ENCODE peak calls at places on chromosome 17, in four cellular contexts. V is PC-3, D is testis, X is A549. F is an unnamed sample.

GRCh38 chr17:31568140-31568938 is 176.9 kb downstream of the RAB11FIP4 start:
- DNase-seq in V (no peak), D (no peak), X (no peak), F (no peak)

GRCh38 chr17:36443777-36444176 is 42.7 kb upstream of the ZNHIT3 start:
- DNase-seq in V (no peak), D (no peak), X (no peak), F (no peak)

GRCh38 chr17:76597156-76598003 is 11.7 kb upstream of the ST6GALNAC2 start:
- DNase-seq in V (peak; percentile 42), D (peak; percentile 46), X (no peak), F (no peak)

GRCh38 chr17:82823004-82823403 is 16.8 kb downstream of the ZNF750 start:
- DNase-seq in V (no peak), D (no peak), X (no peak), F (no peak)

GRCh38 chr17:18158022-18158600 is 25.5 kb upstream of the ALKBH5 start:
- DNase-seq in V (peak; percentile 85), D (peak; percentile 95), X (peak; percentile 84), F (peak; percentile 92)

GRCh38 chr17:36544049-36544319 is 735 bp upstream of the GGNBP2 start:
- DNase-seq in V (peak; percentile 39), D (peak; percentile 70), X (peak; percentile 72), F (peak; percentile 42)

GRCh38 chr17:69141802-69142472 is at the start of gene ABCA6:
- DNase-seq in V (no peak), D (no peak), X (no peak), F (no peak)

GRCh38 chr17:31629696-31630470 is 229.2 kb downstream of the COPRS start:
- DNase-seq in V (no peak), D (no peak), X (no peak), F (no peak)

GRCh38 chr17:5042152-5043022 is 7.2 kb upstream of the SLC52A1 start:
- DNase-seq in V (no peak), D (no peak), X (no peak), F (no peak)

GRCh38 chr17:35257080-35257701 is 14.3 kb downstream of the SLFN5 start:
- DNase-seq in V (peak; percentile 90), D (no peak), X (peak; percentile 89), F (no peak)

GRCh38 chr17:14144513-14144912 is 75.2 kb downstream of the COX10 start:
- DNase-seq in V (no peak), D (no peak), X (no peak), F (no peak)

GRCh38 chr17:77118251-77118928 is 22.4 kb upstream of the SEC14L1 start:
- DNase-seq in V (no peak), D (no peak), X (no peak), F (no peak)

GRCh38 chr17:27978689-27979175 is 63.7 kb upstream of the NLK start:
- DNase-seq in V (peak; percentile 23), D (no peak), X (no peak), F (no peak)

GRCh38 chr17:83071966-83072562 is 7.3 kb upstream of the METRNL start:
- DNase-seq in V (no peak), D (no peak), X (no peak), F (no peak)

GRCh38 chr17:78879679-78880186 is 23.3 kb downstream of the CEP295NL start:
- DNase-seq in V (no peak), D (peak; percentile 66), X (no peak), F (no peak)

GRCh38 chr17:76171701-76172100 is 30.7 kb upstream of the FOXJ1 start:
- DNase-seq in V (no peak), D (no peak), X (no peak), F (no peak)

GRCh38 chr17:34895388-34895787 is 65.9 kb downstream of the CCT6B start:
- DNase-seq in V (no peak), D (no peak), X (no peak), F (no peak)

GRCh38 chr17:28344011-28344410 is 8.4 kb downstream of the TNFAIP1 start:
- DNase-seq in V (no peak), D (no peak), X (no peak), F (no peak)

GRCh38 chr17:13353590-13353989 is 248.1 kb downstream of the HS3ST3A1 start:
- DNase-seq in V (no peak), D (no peak), X (no peak), F (no peak)

GRCh38 chr17:74296548-74296936 is 22.5 kb downstream of the DNAI2 start:
- DNase-seq in V (peak; percentile 67), D (peak; percentile 94), X (peak; percentile 73), F (no peak)

GRCh38 chr17:58006924-58007780 is at the start of gene SRSF1:
- DNase-seq in V (peak; percentile 99), D (peak; percentile 97), X (peak; percentile 99), F (peak; percentile 96)

GRCh38 chr17:58004060-58004459 is 3.0 kb downstream of the SRSF1 start:
- DNase-seq in V (no peak), D (no peak), X (no peak), F (no peak)

GRCh38 chr17:58005728-58006562 is 1.1 kb downstream of the SRSF1 start:
- DNase-seq in V (no peak), D (no peak), X (no peak), F (no peak)

GRCh38 chr17:58006563-58006923 is 503 bp downstream of the SRSF1 start:
- DNase-seq in V (peak; percentile 74), D (peak; percentile 93), X (peak; percentile 87), F (peak; percentile 42)

GRCh38 chr17:58005031-58005727 is 1.9 kb downstream of the SRSF1 start:
- DNase-seq in V (no peak), D (no peak), X (peak; percentile 57), F (no peak)
- TF ChIP-seq CTCF in V (peak; percentile 38), D (no peak), X (no peak), F (no peak)

DNA sequence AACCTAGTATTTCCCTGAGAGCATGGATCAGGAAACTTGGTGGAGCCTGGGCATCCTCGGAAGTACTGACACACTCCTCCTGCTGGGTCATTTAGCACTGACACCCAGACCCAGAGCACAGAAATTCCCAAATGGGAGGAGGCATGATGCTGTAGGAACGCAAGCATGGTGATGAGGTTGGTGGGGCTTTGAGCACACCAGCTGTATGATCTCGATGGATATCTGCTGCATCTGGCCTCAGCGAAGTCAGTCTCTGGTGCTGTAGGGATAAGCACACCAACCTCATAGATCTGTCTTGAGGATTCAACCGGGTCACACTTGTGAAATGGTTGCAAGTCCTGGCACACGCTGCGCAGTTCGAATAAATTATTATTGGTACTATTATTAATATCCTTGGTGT is 52.5 kb downstream of the SHISA6 start:
- DNase-seq in V (no peak), D (no peak), X (no peak), F (no peak)
- TF ChIP-seq CTCF in V (no peak), D (no peak), X (no peak), F (no peak)

DNA sequence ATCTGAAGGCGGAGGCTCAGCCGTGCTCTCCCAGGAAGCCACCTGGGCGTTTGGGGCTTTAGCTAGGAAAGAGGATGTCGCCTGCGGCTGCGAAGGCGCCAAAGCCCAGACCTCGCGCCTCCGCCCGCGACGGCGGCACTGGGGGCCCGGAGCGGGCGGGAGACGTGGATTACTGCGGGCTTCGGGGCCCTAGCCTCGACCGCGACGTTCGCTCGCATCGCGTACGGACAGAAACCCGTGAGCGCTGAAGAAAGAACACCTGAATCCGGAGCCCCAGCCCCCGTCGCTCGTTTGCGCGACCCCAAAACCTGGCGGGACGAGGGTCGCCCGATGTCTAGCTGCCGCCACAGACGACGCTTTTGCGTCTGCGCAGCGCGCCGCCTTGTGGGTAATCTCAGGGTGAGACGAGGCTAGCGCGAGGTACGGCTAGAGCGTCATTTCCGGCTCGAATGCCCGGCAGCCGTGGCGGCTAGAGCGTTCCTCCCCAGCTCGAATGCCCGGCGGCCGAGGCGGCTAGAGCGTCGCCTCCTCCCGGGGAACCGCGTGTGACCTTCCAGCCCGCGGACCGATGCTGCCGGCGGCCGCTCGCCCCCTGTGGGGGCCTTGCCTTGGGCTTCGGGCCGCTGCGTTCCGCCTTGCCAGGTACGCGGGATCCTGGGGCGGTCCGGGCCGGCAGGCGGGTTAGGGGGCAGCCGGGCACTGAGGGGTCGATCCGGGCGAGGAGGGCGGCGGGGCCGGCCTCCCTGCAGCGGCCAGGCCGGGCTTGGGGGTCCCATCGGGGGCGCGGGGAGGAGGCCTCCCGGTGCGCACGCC is at the start of gene MRPL12:
- DNase-seq in V (peak; percentile 95), D (peak; percentile 96), X (peak; percentile 96), F (peak; percentile 98)
- TF ChIP-seq CTCF in V (no peak), D (peak; percentile 11), X (no peak), F (no peak)

GRCh38 chr17:71757956-71758355 is 362.9 kb upstream of the SOX9 start:
- DNase-seq in V (no peak), D (no peak), X (no peak), F (no peak)

GRCh38 chr17:71759422-71760060 is 361.3 kb upstream of the SOX9 start:
- DNase-seq in V (no peak), D (no peak), X (no peak), F (no peak)

GRCh38 chr17:71762526-71762925 is 358.3 kb upstream of the SOX9 start:
- DNase-seq in V (no peak), D (no peak), X (no peak), F (no peak)

GRCh38 chr17:71757156-71757555 is 363.7 kb upstream of the SOX9 start:
- DNase-seq in V (no peak), D (no peak), X (no peak), F (no peak)

DNA sequence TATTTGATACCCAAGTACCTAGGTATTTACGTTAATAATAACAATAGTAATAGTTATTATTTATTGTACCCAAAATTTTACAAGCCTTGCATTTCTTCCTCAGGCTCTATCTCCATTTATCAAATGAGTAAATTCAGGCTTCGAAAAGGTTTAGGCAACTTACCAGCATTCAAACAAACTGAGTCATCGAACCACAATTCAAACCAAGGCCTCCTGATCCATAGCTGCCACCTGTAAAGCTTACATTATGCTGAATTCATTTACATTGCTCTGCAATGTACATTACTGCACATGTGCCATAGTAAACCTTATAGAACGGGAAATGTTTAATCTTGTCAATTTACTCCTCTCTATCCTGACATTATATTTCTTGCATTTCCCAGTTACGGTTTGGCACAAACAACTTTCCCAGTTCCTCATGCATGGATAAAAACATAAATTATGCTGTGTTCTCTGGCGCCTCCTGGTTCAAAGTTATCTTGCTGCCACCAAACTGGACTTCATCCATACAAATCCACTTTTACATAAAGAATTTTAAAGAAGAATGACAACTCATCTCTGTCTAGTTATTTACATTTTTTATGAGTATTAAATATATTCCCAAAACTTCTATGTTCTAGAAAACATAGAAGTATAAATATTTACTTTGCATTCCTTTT is 360.6 kb upstream of the SOX9 start:
- DNase-seq in V (peak; percentile 93), D (peak; percentile 25), X (no peak), F (no peak)
- TF ChIP-seq CTCF in V (peak; percentile 73), D (no peak), X (peak; percentile 6), F (no peak)

GRCh38 chr17:12342609-12343248 is 322.1 kb downstream of the MAP2K4 start:
- DNase-seq in V (peak; percentile 27), D (no peak), X (peak; percentile 65), F (peak; percentile 52)
- TF ChIP-seq CTCF in V (peak; percentile 54), D (no peak), X (peak; percentile 48), F (peak; percentile 30)

GRCh38 chr17:80005360-80006338 is 30.0 kb downstream of the TBC1D16 start:
- DNase-seq in V (peak; percentile 77), D (peak; percentile 55), X (peak; percentile 60), F (peak; percentile 91)
- TF ChIP-seq CTCF in V (peak; percentile 99), D (peak; percentile 99), X (peak; percentile 97), F (peak; percentile 89)

GRCh38 chr17:20278805-20279204 is 188.5 kb downstream of the LGALS9B start:
- DNase-seq in V (peak; percentile 27), D (no peak), X (no peak), F (no peak)
- TF ChIP-seq CTCF in V (no peak), D (no peak), X (no peak), F (no peak)

F was measured in GM10248.